ENCODE peak calls at places on chromosomes 7 and 10, in ten cellular contexts. Y, B, J, G, L, W, F, I, E and V are unnamed samples.

GRCh38 chr10:103295391-103296044 is 18.6 kb downstream of the INA start:
- DNase-seq in Y (no peak), B (no peak), J (no peak), G (no peak), L (no peak), W (no peak), F (no peak), I (no peak), E (peak), V (no peak)

GRCh38 chr7:48085433-48085791 is 3.7 kb upstream of the UPP1 start:
- DNase-seq in Y (no peak), B (no peak), J (no peak), G (no peak), L (no peak), W (no peak), F (no peak), I (no peak), E (no peak), V (no peak)

GRCh38 chr10:128026620-128027281 is 99.5 kb downstream of the MKI67 start:
- DNase-seq in Y (no peak), B (no peak), J (no peak), G (no peak), L (no peak), W (no peak), F (no peak), I (no peak), E (no peak), V (no peak)

GRCh38 chr7:10022957-10023356 is 950.7 kb upstream of the PHF14 start:
- DNase-seq in Y (peak), B (no peak), J (peak), G (no peak), L (no peak), W (peak), F (no peak), I (peak), E (peak), V (no peak)

GRCh38 chr10:113336549-113337130 is 216.2 kb upstream of the HABP2 start:
- DNase-seq in Y (no peak), B (no peak), J (no peak), G (no peak), L (no peak), W (no peak), F (no peak), I (no peak), E (no peak), V (no peak)

GRCh38 chr7:146136357-146136875 is 19.8 kb downstream of the CNTNAP2 start:
- DNase-seq in Y (no peak), B (no peak), J (no peak), G (no peak), L (no peak), W (no peak), F (no peak), I (no peak), E (no peak), V (no peak)

GRCh38 chr7:29494350-29494749 is 69.3 kb upstream of the PRR15 start:
- DNase-seq in Y (no peak), B (no peak), J (no peak), G (no peak), L (no peak), W (no peak), F (no peak), I (no peak), E (peak), V (no peak)

GRCh38 chr7:75982306-75983064 is 11.9 kb downstream of the TMEM120A start:
- DNase-seq in Y (no peak), B (no peak), J (no peak), G (no peak), L (no peak), W (no peak), F (peak), I (no peak), E (no peak), V (no peak)

GRCh38 chr10:96376483-96376882 is 17.7 kb upstream of the OPALIN start:
- DNase-seq in Y (no peak), B (no peak), J (no peak), G (no peak), L (no peak), W (no peak), F (no peak), I (no peak), E (no peak), V (no peak)

GRCh38 chr10:20088302-20088701 is 272.1 kb downstream of the PLXDC2 start:
- DNase-seq in Y (no peak), B (no peak), J (no peak), G (no peak), L (no peak), W (peak), F (no peak), I (no peak), E (no peak), V (no peak)

GRCh38 chr7:38703093-38703492 is 71.9 kb upstream of the AMPH start:
- DNase-seq in Y (no peak), B (no peak), J (no peak), G (no peak), L (no peak), W (no peak), F (no peak), I (no peak), E (no peak), V (no peak)

GRCh38 chr7:155208681-155209477 is 88.8 kb upstream of the INSIG1 start:
- DNase-seq in Y (peak), B (no peak), J (no peak), G (no peak), L (no peak), W (no peak), F (peak), I (peak), E (peak), V (no peak)

GRCh38 chr7:35593896-35594295 is 101.0 kb downstream of the HERPUD2 start:
- DNase-seq in Y (no peak), B (no peak), J (peak), G (no peak), L (no peak), W (no peak), F (no peak), I (no peak), E (no peak), V (no peak)

GRCh38 chr7:159099711-159100231 is 44.9 kb downstream of the VIPR2 start:
- DNase-seq in Y (no peak), B (no peak), J (no peak), G (no peak), L (no peak), W (no peak), F (peak), I (no peak), E (no peak), V (no peak)

GRCh38 chr10:93152136-93152535 is 78.4 kb downstream of the CYP26A1 start:
- DNase-seq in Y (no peak), B (no peak), J (no peak), G (no peak), L (no peak), W (no peak), F (no peak), I (no peak), E (peak), V (no peak)

GRCh38 chr7:96342036-96342435 is 20.1 kb upstream of the SLC25A13 start:
- DNase-seq in Y (no peak), B (no peak), J (no peak), G (no peak), L (no peak), W (peak), F (no peak), I (no peak), E (no peak), V (no peak)

GRCh38 chr7:26653430-26653911 is 210.9 kb downstream of the SKAP2 start:
- DNase-seq in Y (peak), B (no peak), J (no peak), G (no peak), L (no peak), W (peak), F (no peak), I (peak), E (no peak), V (no peak)

GRCh38 chr7:124720195-124720594 is 45.4 kb downstream of the GPR37 start:
- DNase-seq in Y (no peak), B (no peak), J (no peak), G (no peak), L (peak), W (no peak), F (no peak), I (no peak), E (peak), V (no peak)

GRCh38 chr7:120743128-120743527 is 114.8 kb downstream of the TSPAN12 start:
- DNase-seq in Y (no peak), B (no peak), J (no peak), G (no peak), L (no peak), W (no peak), F (no peak), I (no peak), E (no peak), V (no peak)

GRCh38 chr10:99125879-99126278 is 109.8 kb downstream of the HPSE2 start:
- DNase-seq in Y (no peak), B (no peak), J (no peak), G (no peak), L (no peak), W (no peak), F (no peak), I (no peak), E (no peak), V (no peak)

GRCh38 chr10:36677170-36677768 is 448.1 kb upstream of the ANKRD30A start:
- DNase-seq in Y (no peak), B (no peak), J (no peak), G (no peak), L (no peak), W (no peak), F (no peak), I (no peak), E (peak), V (no peak)

GRCh38 chr7:99624487-99624886 is 7.7 kb downstream of the ZSCAN25 start:
- DNase-seq in Y (no peak), B (peak), J (no peak), G (peak), L (no peak), W (peak), F (peak), I (no peak), E (no peak), V (no peak)

GRCh38 chr7:8274589-8274988 is 12.6 kb upstream of the ICA1 start:
- DNase-seq in Y (no peak), B (no peak), J (no peak), G (no peak), L (no peak), W (no peak), F (no peak), I (no peak), E (no peak), V (no peak)

GRCh38 chr7:144468990-144469732 is 65.7 kb upstream of the NOBOX start:
- DNase-seq in Y (no peak), B (no peak), J (no peak), G (no peak), L (no peak), W (no peak), F (no peak), I (no peak), E (peak), V (no peak)

GRCh38 chr10:44968101-44968886 is 8.7 kb downstream of the RASSF4 start:
- DNase-seq in Y (no peak), B (no peak), J (no peak), G (peak), L (no peak), W (no peak), F (peak), I (no peak), E (peak), V (no peak)

GRCh38 chr7:38746438-38746837 is 115.3 kb upstream of the AMPH start:
- DNase-seq in Y (no peak), B (no peak), J (no peak), G (no peak), L (no peak), W (no peak), F (no peak), I (no peak), E (no peak), V (no peak)

GRCh38 chr7:128891110-128891941 is 19.2 kb downstream of the KCP start:
- DNase-seq in Y (no peak), B (no peak), J (peak), G (no peak), L (no peak), W (peak), F (peak), I (no peak), E (no peak), V (no peak)

GRCh38 chr7:90740364-90740763 is 144.2 kb downstream of the CDK14 start:
- DNase-seq in Y (no peak), B (no peak), J (no peak), G (no peak), L (no peak), W (no peak), F (no peak), I (no peak), E (no peak), V (no peak)

GRCh38 chr10:125035136-125035535 is 93.2 kb downstream of the ZRANB1 start:
- DNase-seq in Y (no peak), B (no peak), J (no peak), G (no peak), L (peak), W (no peak), F (no peak), I (no peak), E (peak), V (no peak)

GRCh38 chr10:59623823-59624535 is 85.7 kb downstream of the SLC16A9 start:
- DNase-seq in Y (peak), B (no peak), J (no peak), G (no peak), L (no peak), W (no peak), F (no peak), I (no peak), E (no peak), V (no peak)

GRCh38 chr10:84333864-84334451 is 5.6 kb downstream of the CCSER2 start:
- DNase-seq in Y (no peak), B (peak), J (no peak), G (peak), L (no peak), W (peak), F (no peak), I (no peak), E (peak), V (no peak)

DNA sequence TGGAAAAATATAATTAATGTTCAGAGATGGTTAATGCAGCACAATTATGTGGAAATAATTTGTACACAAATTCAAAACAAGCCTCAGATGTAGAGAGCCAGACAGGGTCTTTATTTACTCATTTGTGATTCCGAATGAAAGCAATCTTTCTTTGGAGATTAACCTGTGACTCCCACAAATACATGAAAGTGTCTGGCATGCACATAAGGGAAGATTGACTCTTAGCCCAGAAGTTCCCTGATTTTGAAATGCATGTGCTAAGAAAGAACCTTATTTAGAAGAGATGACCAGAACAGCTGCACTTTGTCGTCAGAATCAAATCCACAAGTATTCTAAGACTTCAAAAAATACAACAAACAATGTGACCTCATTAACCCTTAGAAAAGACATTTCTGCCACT is 45.1 kb downstream of the RNLS start:
- DNase-seq in Y (no peak), B (no peak), J (no peak), G (no peak), L (peak), W (no peak), F (no peak), I (no peak), E (peak), V (no peak)
- H3K27ac ChIP-seq in Y (peak), B (no peak), J (no peak), G (no peak), L (no peak), W (no peak), F (peak), I (no peak), E (no peak), V (no peak)

DNA sequence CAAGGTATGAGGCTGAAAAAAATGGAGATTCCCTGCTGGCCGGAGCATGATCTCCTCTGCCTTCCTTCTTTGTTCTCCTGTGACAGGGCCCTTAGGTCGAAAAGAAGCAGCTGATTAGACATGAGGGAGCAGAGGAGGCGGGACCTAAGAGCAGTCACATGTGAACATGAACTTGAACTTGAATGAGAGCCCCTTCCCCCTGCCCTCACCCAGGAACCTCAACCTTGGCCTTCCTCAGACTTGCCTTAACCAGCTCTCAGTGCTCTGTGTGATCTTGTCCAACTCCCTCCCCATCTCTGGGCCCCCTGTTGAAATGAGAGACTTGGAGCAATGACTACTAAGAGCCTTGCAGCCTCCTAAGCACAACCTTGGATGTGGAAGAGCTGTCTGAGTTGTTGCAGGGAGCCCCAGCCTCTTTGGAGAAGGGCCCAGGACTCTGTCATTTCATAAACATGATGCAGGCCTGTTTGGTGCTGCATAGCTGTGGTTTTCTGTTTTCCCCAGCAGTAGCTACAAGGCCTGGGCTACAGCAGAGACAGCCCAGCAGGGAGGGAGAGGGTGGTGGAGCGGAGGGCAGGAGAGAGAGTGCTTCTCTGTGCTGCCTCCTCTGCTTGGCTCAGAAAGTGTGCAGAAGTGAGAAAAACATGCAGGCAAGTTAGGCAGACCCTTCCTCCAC is 124.0 kb upstream of the ZMIZ1 start:
- DNase-seq in Y (peak), B (no peak), J (no peak), G (no peak), L (peak), W (no peak), F (no peak), I (no peak), E (peak), V (no peak)
- H3K27ac ChIP-seq in Y (no peak), B (no peak), J (no peak), G (no peak), L (peak), W (no peak), F (peak), I (no peak), E (peak), V (peak)

DNA sequence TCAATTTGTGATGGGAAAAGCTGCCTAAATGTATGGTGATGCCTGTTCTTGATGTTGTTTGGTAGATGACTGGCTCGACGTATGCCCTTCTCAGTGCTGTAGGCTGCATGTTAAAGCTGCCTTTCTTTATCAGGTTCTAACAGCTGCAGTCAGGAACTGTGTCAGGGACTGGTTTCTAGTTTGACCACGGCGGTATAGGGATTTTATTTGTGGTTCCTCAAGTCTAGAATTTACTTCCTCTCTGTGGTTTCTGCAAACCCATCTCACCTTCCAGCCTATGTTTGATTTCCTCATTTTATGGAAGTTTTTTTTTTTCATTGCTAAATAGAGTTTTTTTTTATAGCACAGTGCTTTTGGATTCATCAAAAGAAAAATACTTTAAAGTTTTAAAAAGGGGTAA is 26.5 kb downstream of the LMTK2 start:
- DNase-seq in Y (no peak), B (no peak), J (no peak), G (no peak), L (no peak), W (peak), F (no peak), I (no peak), E (peak), V (no peak)
- H3K27ac ChIP-seq in Y (no peak), B (no peak), J (no peak), G (no peak), L (no peak), W (peak), F (peak), I (no peak), E (no peak), V (no peak)

GRCh38 chr10:76341740-76342139 is 910.3 kb downstream of the LRMDA start:
- DNase-seq in Y (no peak), B (no peak), J (no peak), G (no peak), L (no peak), W (no peak), F (no peak), I (no peak), E (no peak), V (no peak)
- H3K27ac ChIP-seq in Y (no peak), B (no peak), J (no peak), G (no peak), L (no peak), W (no peak), F (no peak), I (no peak), E (no peak), V (no peak)

GRCh38 chr10:14499610-14499904 is 168.8 kb upstream of the FRMD4A start:
- DNase-seq in Y (no peak), B (no peak), J (no peak), G (no peak), L (no peak), W (no peak), F (no peak), I (no peak), E (no peak), V (no peak)
- H3K27ac ChIP-seq in Y (no peak), B (no peak), J (no peak), G (no peak), L (no peak), W (no peak), F (no peak), I (peak), E (no peak), V (no peak)

DNA sequence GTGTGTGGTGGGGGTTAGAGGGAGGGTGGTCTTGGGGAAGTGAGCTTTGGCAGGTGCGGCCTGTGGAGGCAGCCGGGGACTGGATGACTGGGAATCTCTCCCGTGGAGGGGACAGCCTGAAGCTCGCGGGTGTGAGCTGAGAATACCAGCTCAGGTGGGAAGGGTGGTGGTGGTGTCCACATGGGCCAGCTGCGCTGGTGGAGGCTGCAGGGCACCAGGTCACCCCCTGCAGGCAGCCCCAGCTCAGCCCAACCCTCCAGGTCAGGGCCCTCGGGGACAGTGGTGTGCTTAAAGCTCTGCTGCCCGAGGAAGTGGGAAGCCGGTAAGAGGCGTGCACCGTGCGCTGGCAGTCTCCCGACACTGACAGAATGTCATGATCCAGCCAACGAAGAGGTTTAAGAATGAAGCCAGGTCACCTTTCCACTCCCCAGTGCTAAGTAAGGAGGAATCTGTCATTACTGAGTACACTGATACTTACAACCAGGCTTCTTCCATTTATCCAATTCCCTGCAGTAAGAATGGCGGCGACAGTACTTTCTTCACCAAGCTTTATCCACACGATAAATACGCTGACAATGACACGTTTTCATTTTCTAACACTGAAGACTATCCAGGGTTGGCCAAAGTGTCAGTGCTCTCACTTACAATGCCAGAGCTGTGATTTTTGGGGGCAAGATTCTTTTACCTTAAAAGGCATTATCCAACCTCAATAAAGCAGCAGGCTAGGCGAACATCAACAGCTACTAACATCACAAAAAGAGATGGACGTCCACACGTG is 20.4 kb downstream of the BRI3 start:
- DNase-seq in Y (no peak), B (no peak), J (no peak), G (no peak), L (no peak), W (no peak), F (no peak), I (no peak), E (no peak), V (no peak)
- H3K27ac ChIP-seq in Y (no peak), B (no peak), J (no peak), G (no peak), L (no peak), W (no peak), F (no peak), I (no peak), E (no peak), V (no peak)